ENCODE peak calls at places on chromosomes 6 and 20, in seven cellular contexts. B is HTR-8/SVneo, I is AG08395, F is progenitor cell of endocrine pancreas, U is ELF-1, G is psoas muscle, E is IMR-90. Q is an unnamed sample.

GRCh38 chr6:123417411-123417810 is 219.3 kb downstream of the TRDN start:
- DNase-seq in E (no peak), U (no peak), F (no peak), B (no peak), I (no peak), G (no peak), Q (no peak)

GRCh38 chr20:39291301-39291700 is 329.2 kb downstream of the DHX35 start:
- DNase-seq in F (no peak), I (no peak), E (no peak), B (no peak), G (no peak), U (no peak), Q (peak)

GRCh38 chr6:118509009-118509617 is 39.0 kb upstream of the PLN start:
- DNase-seq in U (no peak), G (no peak), E (peak), F (no peak), B (peak), I (peak), Q (peak)

GRCh38 chr6:3389390-3390167 is 67.3 kb downstream of the SLC22A23 start:
- DNase-seq in F (no peak), E (peak), B (no peak), G (peak), U (no peak), I (peak), Q (peak)

GRCh38 chr20:4051413-4052138 is 36.2 kb upstream of the RNF24 start:
- DNase-seq in I (no peak), B (no peak), E (no peak), F (no peak), U (no peak), G (no peak), Q (no peak)

GRCh38 chr6:10424005-10424404 is 9.1 kb upstream of the TFAP2A start:
- DNase-seq in E (no peak), I (no peak), F (no peak), B (no peak), U (peak), G (no peak), Q (no peak)

GRCh38 chr6:157761331-157761921 is 61.6 kb upstream of the SNX9 start:
- DNase-seq in U (no peak), B (no peak), F (no peak), E (peak), I (peak), G (no peak), Q (peak)

GRCh38 chr20:44914924-44915323 is 5.1 kb downstream of the PABPC1L start:
- DNase-seq in I (no peak), F (no peak), B (no peak), G (no peak), U (no peak), E (no peak), Q (no peak)

GRCh38 chr6:122154912-122155516 is 244.4 kb upstream of the HSF2 start:
- DNase-seq in F (no peak), E (no peak), B (no peak), I (no peak), G (no peak), U (no peak), Q (no peak)

GRCh38 chr20:54062812-54063280 is 7.5 kb downstream of the BCAS1 start:
- DNase-seq in F (no peak), U (no peak), E (peak), G (no peak), I (peak), B (peak), Q (peak)

GRCh38 chr20:46359233-46359751 is 47.1 kb downstream of the ELMO2 start:
- DNase-seq in E (no peak), F (no peak), I (no peak), G (no peak), U (no peak), B (no peak), Q (no peak)

GRCh38 chr20:55472704-55473103 is 532.6 kb downstream of the CBLN4 start:
- DNase-seq in G (no peak), I (no peak), F (no peak), U (no peak), B (peak), E (no peak), Q (no peak)

GRCh38 chr20:24732599-24732998 is 216.5 kb upstream of the CST7 start:
- DNase-seq in E (no peak), I (no peak), F (no peak), G (no peak), B (no peak), U (no peak), Q (no peak)

GRCh38 chr6:10382322-10382721 is 32.6 kb downstream of the TFAP2A start:
- DNase-seq in F (no peak), G (no peak), U (peak), B (no peak), E (no peak), I (no peak), Q (no peak)

GRCh38 chr6:64266351-64266821 is 630.8 kb downstream of the PHF3 start:
- DNase-seq in B (no peak), F (no peak), G (no peak), I (no peak), E (no peak), U (no peak), Q (no peak)

GRCh38 chr20:16258766-16259165 is 314.5 kb downstream of the KIF16B start:
- DNase-seq in U (no peak), F (no peak), I (no peak), B (no peak), G (no peak), E (no peak), Q (no peak)

GRCh38 chr6:33709605-33710295 is 1.8 kb downstream of the UQCC2 start:
- DNase-seq in G (no peak), I (no peak), E (no peak), F (no peak), B (no peak), U (no peak), Q (no peak)

GRCh38 chr6:53888931-53889330 is 94.1 kb downstream of the LRRC1 start:
- DNase-seq in U (no peak), F (no peak), B (no peak), G (no peak), E (peak), I (no peak), Q (no peak)

GRCh38 chr20:2109425-2110210 is 8.0 kb downstream of the STK35 start:
- DNase-seq in F (no peak), U (no peak), I (no peak), G (peak), E (no peak), B (no peak), Q (no peak)

GRCh38 chr6:132198040-132198439 is 203.2 kb downstream of the MOXD1 start:
- DNase-seq in I (no peak), U (no peak), F (no peak), G (no peak), E (no peak), B (peak), Q (no peak)

Q was measured in stromal cell of bone marrow.